ENCODE peak calls at places on chromosomes 2 and 18, in six cellular contexts. One of them, this sample, is unnamed.

GRCh38 chr2:180412224-180412623 is 405.1 kb upstream of the CWC22 start:
- DNase-seq in astrocyte: no peak
- DNase-seq in adrenal gland: no peak
- DNase-seq in left ventricle myocardium inferior: no peak
- DNase-seq in CD8-positive, alpha-beta memory T cell: no peak
- DNase-seq in CD8-positive, alpha-beta T cell: no peak
- DNase-seq in this sample: no peak

GRCh38 chr2:219398721-219399333 is 11.1 kb upstream of the DNPEP start:
- DNase-seq in left ventricle myocardium inferior: no peak
- DNase-seq in CD8-positive, alpha-beta T cell: no peak
- DNase-seq in adrenal gland: no peak
- DNase-seq in CD8-positive, alpha-beta memory T cell: no peak
- DNase-seq in astrocyte: no peak
- DNase-seq in this sample: no peak

GRCh38 chr2:238856713-238857567 is 9.1 kb downstream of the TWIST2 start:
- DNase-seq in adrenal gland: no peak
- DNase-seq in astrocyte: no peak
- DNase-seq in CD8-positive, alpha-beta memory T cell: no peak
- DNase-seq in left ventricle myocardium inferior: no peak
- DNase-seq in CD8-positive, alpha-beta T cell: no peak
- DNase-seq in this sample: no peak

GRCh38 chr2:231455890-231456289 is 8.4 kb downstream of the NCL start:
- DNase-seq in left ventricle myocardium inferior: no peak
- DNase-seq in astrocyte: no peak
- DNase-seq in CD8-positive, alpha-beta memory T cell: no peak
- DNase-seq in CD8-positive, alpha-beta T cell: no peak
- DNase-seq in adrenal gland: no peak
- DNase-seq in this sample: no peak

GRCh38 chr2:235087812-235088607 is 136.2 kb downstream of the SH3BP4 start:
- DNase-seq in left ventricle myocardium inferior: peak
- DNase-seq in astrocyte: peak
- DNase-seq in CD8-positive, alpha-beta T cell: no peak
- DNase-seq in adrenal gland: peak
- DNase-seq in CD8-positive, alpha-beta memory T cell: no peak
- DNase-seq in this sample: peak

GRCh38 chr18:1578505-1578904 is 673.8 kb downstream of the ADCYAP1 start:
- DNase-seq in adrenal gland: no peak
- DNase-seq in CD8-positive, alpha-beta memory T cell: no peak
- DNase-seq in astrocyte: no peak
- DNase-seq in CD8-positive, alpha-beta T cell: no peak
- DNase-seq in left ventricle myocardium inferior: no peak
- DNase-seq in this sample: no peak

GRCh38 chr2:177692828-177693269 is 300.3 kb downstream of the AGPS start:
- DNase-seq in CD8-positive, alpha-beta memory T cell: no peak
- DNase-seq in left ventricle myocardium inferior: no peak
- DNase-seq in astrocyte: no peak
- DNase-seq in CD8-positive, alpha-beta T cell: no peak
- DNase-seq in adrenal gland: no peak
- DNase-seq in this sample: no peak

GRCh38 chr2:67528320-67528719 is 131.2 kb downstream of the ETAA1 start:
- DNase-seq in astrocyte: no peak
- DNase-seq in CD8-positive, alpha-beta T cell: no peak
- DNase-seq in adrenal gland: no peak
- DNase-seq in left ventricle myocardium inferior: no peak
- DNase-seq in CD8-positive, alpha-beta memory T cell: no peak
- DNase-seq in this sample: no peak

GRCh38 chr2:57146951-57147350 is 899.7 kb upstream of the VRK2 start:
- DNase-seq in astrocyte: no peak
- DNase-seq in left ventricle myocardium inferior: no peak
- DNase-seq in adrenal gland: no peak
- DNase-seq in CD8-positive, alpha-beta memory T cell: no peak
- DNase-seq in CD8-positive, alpha-beta T cell: no peak
- DNase-seq in this sample: no peak

GRCh38 chr18:25147878-25148488 is 204.0 kb downstream of the ZNF521 start:
- DNase-seq in CD8-positive, alpha-beta memory T cell: no peak
- DNase-seq in CD8-positive, alpha-beta T cell: no peak
- DNase-seq in astrocyte: no peak
- DNase-seq in left ventricle myocardium inferior: no peak
- DNase-seq in adrenal gland: no peak
- DNase-seq in this sample: no peak

GRCh38 chr2:120780402-120780801 is 44.7 kb downstream of the GLI2 start:
- DNase-seq in CD8-positive, alpha-beta T cell: no peak
- DNase-seq in left ventricle myocardium inferior: no peak
- DNase-seq in CD8-positive, alpha-beta memory T cell: no peak
- DNase-seq in astrocyte: no peak
- DNase-seq in adrenal gland: no peak
- DNase-seq in this sample: peak

GRCh38 chr18:36634573-36635216 is 194.1 kb downstream of the TPGS2 start:
- DNase-seq in left ventricle myocardium inferior: no peak
- DNase-seq in CD8-positive, alpha-beta T cell: no peak
- DNase-seq in adrenal gland: no peak
- DNase-seq in CD8-positive, alpha-beta memory T cell: no peak
- DNase-seq in astrocyte: peak
- DNase-seq in this sample: no peak

GRCh38 chr2:134782792-134783191 is 55.6 kb upstream of the ACMSD start:
- DNase-seq in astrocyte: no peak
- DNase-seq in CD8-positive, alpha-beta memory T cell: no peak
- DNase-seq in CD8-positive, alpha-beta T cell: no peak
- DNase-seq in left ventricle myocardium inferior: no peak
- DNase-seq in adrenal gland: no peak
- DNase-seq in this sample: no peak

GRCh38 chr2:70685771-70686171 is 82.2 kb downstream of the ADD2 start:
- DNase-seq in CD8-positive, alpha-beta memory T cell: no peak
- DNase-seq in left ventricle myocardium inferior: no peak
- DNase-seq in CD8-positive, alpha-beta T cell: no peak
- DNase-seq in adrenal gland: no peak
- DNase-seq in astrocyte: no peak
- DNase-seq in this sample: no peak

GRCh38 chr2:118969734-118970395 is 27.9 kb downstream of the MARCO start:
- DNase-seq in adrenal gland: no peak
- DNase-seq in CD8-positive, alpha-beta T cell: no peak
- DNase-seq in CD8-positive, alpha-beta memory T cell: no peak
- DNase-seq in left ventricle myocardium inferior: no peak
- DNase-seq in astrocyte: no peak
- DNase-seq in this sample: no peak

GRCh38 chr2:47065771-47066380 is 89.2 kb downstream of the STPG4 start:
- DNase-seq in CD8-positive, alpha-beta T cell: no peak
- DNase-seq in left ventricle myocardium inferior: no peak
- DNase-seq in astrocyte: peak
- DNase-seq in CD8-positive, alpha-beta memory T cell: no peak
- DNase-seq in adrenal gland: no peak
- DNase-seq in this sample: no peak

GRCh38 chr18:47287911-47288635 is 36.6 kb upstream of the SKOR2 start:
- DNase-seq in adrenal gland: no peak
- DNase-seq in CD8-positive, alpha-beta memory T cell: no peak
- DNase-seq in left ventricle myocardium inferior: no peak
- DNase-seq in CD8-positive, alpha-beta T cell: no peak
- DNase-seq in astrocyte: no peak
- DNase-seq in this sample: no peak

GRCh38 chr2:201182650-201183372 is at the start of gene CASP10:
- DNase-seq in astrocyte: peak
- DNase-seq in CD8-positive, alpha-beta memory T cell: peak
- DNase-seq in left ventricle myocardium inferior: no peak
- DNase-seq in CD8-positive, alpha-beta T cell: no peak
- DNase-seq in adrenal gland: no peak
- DNase-seq in this sample: no peak

GRCh38 chr2:168155036-168155435 is 92.4 kb downstream of the STK39 start:
- DNase-seq in adrenal gland: no peak
- DNase-seq in left ventricle myocardium inferior: no peak
- DNase-seq in astrocyte: no peak
- DNase-seq in CD8-positive, alpha-beta T cell: no peak
- DNase-seq in CD8-positive, alpha-beta memory T cell: no peak
- DNase-seq in this sample: no peak

GRCh38 chr18:79511271-79511670 is 115.5 kb downstream of the NFATC1 start:
- DNase-seq in left ventricle myocardium inferior: no peak
- DNase-seq in adrenal gland: peak
- DNase-seq in astrocyte: no peak
- DNase-seq in CD8-positive, alpha-beta memory T cell: no peak
- DNase-seq in CD8-positive, alpha-beta T cell: no peak
- DNase-seq in this sample: peak

GRCh38 chr2:74007120-74007519 is 22.4 kb downstream of the TET3 start:
- DNase-seq in adrenal gland: no peak
- DNase-seq in left ventricle myocardium inferior: no peak
- DNase-seq in CD8-positive, alpha-beta T cell: no peak
- DNase-seq in CD8-positive, alpha-beta memory T cell: no peak
- DNase-seq in astrocyte: no peak
- DNase-seq in this sample: no peak

GRCh38 chr2:62231541-62231940 is 35.6 kb downstream of the B3GNT2 start:
- DNase-seq in astrocyte: no peak
- DNase-seq in CD8-positive, alpha-beta memory T cell: no peak
- DNase-seq in adrenal gland: no peak
- DNase-seq in left ventricle myocardium inferior: no peak
- DNase-seq in CD8-positive, alpha-beta T cell: no peak
- DNase-seq in this sample: no peak

GRCh38 chr18:34867520-34867919 is 157.4 kb downstream of the DTNA start:
- DNase-seq in CD8-positive, alpha-beta T cell: no peak
- DNase-seq in CD8-positive, alpha-beta memory T cell: no peak
- DNase-seq in astrocyte: no peak
- DNase-seq in adrenal gland: no peak
- DNase-seq in left ventricle myocardium inferior: no peak
- DNase-seq in this sample: no peak

GRCh38 chr2:222959358-222959757 is 92.6 kb upstream of the KCNE4 start:
- DNase-seq in adrenal gland: no peak
- DNase-seq in CD8-positive, alpha-beta memory T cell: no peak
- DNase-seq in CD8-positive, alpha-beta T cell: no peak
- DNase-seq in astrocyte: peak
- DNase-seq in left ventricle myocardium inferior: no peak
- DNase-seq in this sample: no peak

DNA sequence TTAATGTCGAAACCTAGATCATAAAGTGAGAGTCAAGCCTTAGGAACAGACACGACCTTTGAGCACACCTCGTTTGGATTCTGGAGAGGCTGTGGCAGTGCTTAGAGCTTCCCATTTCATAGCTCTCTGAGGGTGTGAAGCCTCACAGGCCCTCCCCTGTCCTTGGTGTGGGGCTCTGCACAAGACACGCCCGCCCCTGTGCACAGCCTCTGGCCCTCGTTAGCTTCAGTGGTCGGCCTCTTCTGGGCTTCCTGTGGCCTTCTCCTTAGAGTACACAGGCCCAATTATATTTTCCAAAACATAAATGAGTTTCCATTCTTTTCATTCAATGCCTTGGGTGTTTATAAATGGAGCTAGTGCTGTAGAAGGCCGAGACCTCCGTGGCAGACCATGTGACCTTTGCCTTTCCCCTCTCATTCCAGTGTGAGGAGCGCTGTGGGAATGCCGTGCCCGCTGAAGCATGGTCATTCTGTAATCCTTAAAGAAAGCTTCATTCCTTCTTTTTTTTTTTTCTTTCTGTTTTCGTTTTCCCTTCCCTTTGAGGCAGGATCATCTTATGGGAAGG is 208.6 kb downstream of the DCDC2C start:
- DNase-seq in CD8-positive, alpha-beta memory T cell: no peak
- DNase-seq in adrenal gland: no peak
- DNase-seq in CD8-positive, alpha-beta T cell: no peak
- DNase-seq in astrocyte: no peak
- DNase-seq in left ventricle myocardium inferior: no peak
- DNase-seq in this sample: no peak
- H3K27ac ChIP-seq in CD8-positive, alpha-beta memory T cell: no peak
- H3K27ac ChIP-seq in adrenal gland: no peak
- H3K27ac ChIP-seq in CD8-positive, alpha-beta T cell: no peak
- H3K27ac ChIP-seq in astrocyte: no peak
- H3K27ac ChIP-seq in left ventricle myocardium inferior: no peak
- H3K27ac ChIP-seq in this sample: no peak

GRCh38 chr2:18178736-18179349 is 300.4 kb downstream of the KCNS3 start:
- DNase-seq in astrocyte: peak
- DNase-seq in CD8-positive, alpha-beta T cell: no peak
- DNase-seq in left ventricle myocardium inferior: no peak
- DNase-seq in CD8-positive, alpha-beta memory T cell: no peak
- DNase-seq in adrenal gland: peak
- DNase-seq in this sample: peak
- H3K27ac ChIP-seq in astrocyte: no peak
- H3K27ac ChIP-seq in CD8-positive, alpha-beta T cell: no peak
- H3K27ac ChIP-seq in left ventricle myocardium inferior: no peak
- H3K27ac ChIP-seq in CD8-positive, alpha-beta memory T cell: no peak
- H3K27ac ChIP-seq in adrenal gland: no peak
- H3K27ac ChIP-seq in this sample: no peak

DNA sequence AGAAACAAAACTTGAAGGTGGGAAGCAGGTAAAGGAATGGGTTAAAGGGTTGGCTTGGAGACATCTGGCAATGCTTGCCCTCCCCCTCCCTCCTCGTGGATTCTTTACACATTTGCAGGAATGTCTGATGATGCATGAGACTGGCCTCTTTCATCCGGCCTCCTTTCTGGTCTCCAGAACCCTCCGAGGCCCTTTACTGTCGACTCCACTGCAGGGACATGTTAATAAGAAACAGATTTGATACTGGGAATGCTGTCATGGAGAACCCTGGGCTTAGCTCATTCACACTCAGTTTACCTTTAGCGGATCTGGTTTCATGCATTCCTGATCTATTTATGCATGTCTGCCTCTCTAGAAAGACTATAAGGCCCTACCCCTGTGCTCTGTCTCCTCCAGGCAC is 238.7 kb downstream of the TGIF1 start:
- DNase-seq in astrocyte: peak
- DNase-seq in CD8-positive, alpha-beta T cell: no peak
- DNase-seq in CD8-positive, alpha-beta memory T cell: no peak
- DNase-seq in left ventricle myocardium inferior: no peak
- DNase-seq in adrenal gland: no peak
- DNase-seq in this sample: peak
- H3K27ac ChIP-seq in astrocyte: peak
- H3K27ac ChIP-seq in CD8-positive, alpha-beta T cell: no peak
- H3K27ac ChIP-seq in CD8-positive, alpha-beta memory T cell: no peak
- H3K27ac ChIP-seq in left ventricle myocardium inferior: no peak
- H3K27ac ChIP-seq in adrenal gland: no peak
- H3K27ac ChIP-seq in this sample: peak

DNA sequence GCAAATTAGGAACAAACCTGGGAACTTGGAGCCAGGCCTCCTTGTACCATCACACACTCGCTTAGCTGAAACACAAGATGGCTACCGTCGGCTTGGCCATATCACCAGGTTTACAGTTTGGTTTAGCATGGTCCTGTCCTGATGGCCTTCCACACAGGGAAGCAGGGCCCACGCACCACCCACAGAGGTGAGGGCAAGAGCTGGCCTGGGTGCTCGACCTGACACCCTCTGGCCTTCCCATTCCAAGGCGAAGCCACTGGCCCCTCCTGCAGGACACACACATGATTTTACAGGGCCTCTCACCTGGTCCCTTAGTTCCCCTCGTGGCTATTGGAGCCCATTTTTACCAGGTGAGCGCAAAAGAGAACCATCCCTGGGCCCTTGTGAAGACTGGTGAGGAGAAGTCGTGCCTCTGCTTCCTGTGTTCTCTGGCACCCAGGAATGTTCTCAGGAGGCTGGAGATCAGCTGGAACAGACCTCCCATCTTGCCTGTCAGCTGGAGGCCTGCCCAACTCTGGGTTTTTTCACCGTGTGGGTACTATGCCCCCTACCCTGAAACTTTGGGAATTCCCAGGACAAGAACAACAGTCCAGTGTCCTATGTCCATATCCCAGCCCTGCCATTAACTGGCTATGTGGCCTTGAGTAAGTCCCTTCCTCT is 53.0 kb upstream of the FOSL2 start:
- DNase-seq in CD8-positive, alpha-beta T cell: no peak
- DNase-seq in left ventricle myocardium inferior: no peak
- DNase-seq in astrocyte: no peak
- DNase-seq in CD8-positive, alpha-beta memory T cell: no peak
- DNase-seq in adrenal gland: no peak
- DNase-seq in this sample: no peak
- H3K27ac ChIP-seq in CD8-positive, alpha-beta T cell: no peak
- H3K27ac ChIP-seq in left ventricle myocardium inferior: peak
- H3K27ac ChIP-seq in astrocyte: no peak
- H3K27ac ChIP-seq in CD8-positive, alpha-beta memory T cell: no peak
- H3K27ac ChIP-seq in adrenal gland: no peak
- H3K27ac ChIP-seq in this sample: no peak

This sample was measured in testis.